ENCODE peak calls at places on chromosomes 4 and X, in nine cellular contexts. U is astrocyte of the spinal cord, A is ovary, X is kidney epithelial cell, Q is choroid plexus epithelial cell, O is epithelial cell of esophagus, S is AG04449, I is AG10803, Y is astrocyte of the cerebellum. K is an unnamed sample.

GRCh38 chr4:146975535-146975934 is 29.9 kb upstream of the TTC29 start:
- DNase-seq in U (no peak), A (no peak), X (no peak), Q (no peak), O (no peak), S (no peak), I (no peak), Y (no peak), K (no peak)

GRCh38 chr4:150297861-150298474 is 219.7 kb downstream of the DCLK2 start:
- DNase-seq in U (peak; percentile 79), A (no peak), X (no peak), Q (peak; percentile 87), O (peak; percentile 69), S (no peak), I (peak; percentile 66), Y (peak; percentile 70), K (no peak)

GRCh38 chrX:136176399-136176825 is 29.1 kb downstream of the FHL1 start:
- DNase-seq in U (peak; percentile 87), A (no peak), X (peak; percentile 64), Q (peak; percentile 95), O (peak; percentile 61), S (peak; percentile 68), I (peak; percentile 91), Y (peak; percentile 73), K (no peak)

GRCh38 chr4:10981611-10982010 is 297.0 kb upstream of the CLNK start:
- DNase-seq in U (no peak), A (no peak), X (no peak), Q (no peak), O (peak; percentile 41), S (no peak), I (no peak), Y (no peak), K (no peak)

GRCh38 chrX:1464282-1465131 is 11.8 kb upstream of the ASMTL start:
- DNase-seq in U (no peak), A (no peak), X (no peak), Q (no peak), O (no peak), S (no peak), I (no peak), Y (no peak), K (no peak)

GRCh38 chr4:38526412-38526811 is 137.6 kb upstream of the KLF3 start:
- DNase-seq in U (no peak), A (no peak), X (no peak), Q (no peak), O (no peak), S (no peak), I (no peak), Y (no peak), K (no peak)

GRCh38 chrX:133533249-133533648 is 118.0 kb upstream of the GPC4 start:
- DNase-seq in U (no peak), A (no peak), X (no peak), Q (no peak), O (no peak), S (no peak), I (no peak), Y (no peak), K (no peak)

GRCh38 chr4:151266542-151266941 is 10.4 kb upstream of the PRSS48 start:
- DNase-seq in U (peak; percentile 16), A (no peak), X (no peak), Q (peak; percentile 25), O (peak; percentile 33), S (peak; percentile 10), I (peak; percentile 11), Y (no peak), K (no peak)

GRCh38 chr4:146370841-146371240 is 150.9 kb downstream of the SLC10A7 start:
- DNase-seq in U (peak; percentile 16), A (no peak), X (peak; percentile 14), Q (peak; percentile 36), O (peak; percentile 22), S (no peak), I (no peak), Y (no peak), K (no peak)

GRCh38 chrX:47196098-47196497 is 2.5 kb downstream of the UBA1 start:
- DNase-seq in U (no peak), A (no peak), X (no peak), Q (no peak), O (no peak), S (no peak), I (no peak), Y (no peak), K (no peak)

GRCh38 chrX:47198687-47199080 is 5.1 kb downstream of the UBA1 start:
- DNase-seq in U (no peak), A (no peak), X (no peak), Q (no peak), O (no peak), S (no peak), I (no peak), Y (no peak), K (no peak)

GRCh38 chrX:47199286-47199685 is 5.7 kb downstream of the UBA1 start:
- DNase-seq in U (no peak), A (no peak), X (no peak), Q (no peak), O (no peak), S (no peak), I (no peak), Y (no peak), K (no peak)

GRCh38 chrX:47197526-47197925 is 3.9 kb downstream of the UBA1 start:
- DNase-seq in U (no peak), A (no peak), X (no peak), Q (no peak), O (no peak), S (no peak), I (no peak), Y (no peak), K (no peak)

DNA sequence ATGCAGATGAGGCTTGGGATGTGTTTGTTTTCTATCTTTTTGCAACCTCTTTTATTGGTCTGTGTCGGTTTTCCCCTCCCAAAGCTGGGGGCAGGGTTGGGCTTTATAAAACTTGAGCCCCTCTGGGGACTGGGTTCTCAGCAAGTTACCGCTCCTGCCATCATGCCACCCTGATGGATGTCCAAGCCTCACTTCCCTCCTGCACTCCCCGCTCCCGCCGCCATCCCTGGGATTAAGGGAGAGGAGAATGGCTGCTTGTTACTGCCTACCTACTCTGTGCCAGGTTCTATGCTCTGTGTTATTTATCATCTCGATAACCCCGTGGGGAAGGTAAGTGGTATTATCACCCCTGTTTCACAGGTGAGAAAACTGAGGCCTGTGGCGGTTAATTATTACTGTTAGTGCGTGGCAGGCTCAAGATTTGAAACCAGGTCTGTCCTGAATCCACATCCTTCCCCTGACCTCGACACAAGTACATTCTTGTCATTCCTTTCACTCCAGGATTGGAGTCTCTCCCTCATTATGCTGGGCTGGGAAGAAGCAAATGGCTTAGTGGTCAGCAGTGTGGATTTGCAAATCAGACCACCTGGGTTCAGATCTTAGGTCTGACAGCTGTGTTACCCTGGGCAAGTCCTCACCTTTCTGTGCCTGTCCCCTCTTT is 4.5 kb downstream of the UBA1 start:
- DNase-seq in U (peak; percentile 17), A (no peak), X (no peak), Q (peak; percentile 64), O (no peak), S (no peak), I (peak; percentile 68), Y (no peak), K (no peak)
- H3K4me3 ChIP-seq in U (no peak overlapping the region), A (no peak overlapping the region), X (no peak overlapping the region), Q (no peak overlapping the region), O (no peak overlapping the region), S (no peak overlapping the region), I (no peak overlapping the region), Y (no peak overlapping the region), K (no peak overlapping the region)

GRCh38 chrX:26851981-26852380 is 611.2 kb downstream of the PPP4R3C start:
- DNase-seq in U (peak; percentile 34), A (no peak), X (no peak), Q (peak; percentile 48), O (peak; percentile 38), S (no peak), I (no peak), Y (no peak), K (no peak)
- TF ChIP-seq CTCF in U (peak; percentile 36), A (no peak), X (peak; percentile 21), Q (peak; percentile 42), O (no peak), S (no peak), I (no peak), Y (no peak), K (no peak)

DNA sequence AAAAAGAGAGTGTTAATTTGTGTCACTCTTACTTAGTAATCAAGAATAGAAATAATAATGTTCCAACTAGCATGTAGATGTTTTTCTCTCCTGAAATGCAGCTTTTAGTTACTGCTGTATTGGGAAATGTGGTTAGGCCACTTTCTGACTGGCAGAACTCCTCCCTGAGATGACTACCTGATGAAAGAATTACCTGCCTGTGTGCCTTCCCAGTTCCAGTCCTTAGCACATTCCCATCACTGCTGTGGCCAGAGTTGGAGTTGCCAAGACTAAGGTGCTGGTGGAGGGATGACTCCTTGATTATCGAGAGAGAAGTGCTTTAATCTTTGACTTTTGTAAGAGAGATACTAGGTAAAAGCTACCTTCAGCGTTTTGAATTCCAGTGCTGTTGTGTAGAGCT is 9.5 kb downstream of the GAB1 start:
- DNase-seq in U (no peak), A (no peak), X (peak; percentile 45), Q (no peak), O (peak; percentile 97), S (no peak), I (no peak), Y (no peak), K (no peak)
- H3K4me3 ChIP-seq in U (no peak overlapping the region), A (no peak overlapping the region), X (no peak overlapping the region), Q (no peak overlapping the region), O (no peak overlapping the region), S (no peak overlapping the region), I (no peak overlapping the region), Y (no peak overlapping the region), K (no peak overlapping the region)

GRCh38 chr4:109801099-109801789 is 555 bp downstream of the CFI start:
- DNase-seq in U (peak; percentile 18), A (no peak), X (no peak), Q (peak; percentile 26), O (no peak), S (no peak), I (no peak), Y (no peak), K (no peak)

GRCh38 chr4:109801895-109802319 is at the start of gene CFI:
- DNase-seq in U (peak; percentile 86), A (no peak), X (no peak), Q (peak; percentile 93), O (peak; percentile 25), S (no peak), I (peak; percentile 67), Y (peak; percentile 91), K (peak; percentile 36)

GRCh38 chr4:109798866-109799265 is 2.9 kb downstream of the CFI start:
- DNase-seq in U (no peak), A (no peak), X (no peak), Q (no peak), O (no peak), S (no peak), I (no peak), Y (no peak), K (no peak)

GRCh38 chr4:109809657-109810056 is 5.9 kb upstream of the GAR1 start:
- DNase-seq in U (no peak), A (no peak), X (no peak), Q (no peak), O (no peak), S (no peak), I (no peak), Y (no peak), K (no peak)

DNA sequence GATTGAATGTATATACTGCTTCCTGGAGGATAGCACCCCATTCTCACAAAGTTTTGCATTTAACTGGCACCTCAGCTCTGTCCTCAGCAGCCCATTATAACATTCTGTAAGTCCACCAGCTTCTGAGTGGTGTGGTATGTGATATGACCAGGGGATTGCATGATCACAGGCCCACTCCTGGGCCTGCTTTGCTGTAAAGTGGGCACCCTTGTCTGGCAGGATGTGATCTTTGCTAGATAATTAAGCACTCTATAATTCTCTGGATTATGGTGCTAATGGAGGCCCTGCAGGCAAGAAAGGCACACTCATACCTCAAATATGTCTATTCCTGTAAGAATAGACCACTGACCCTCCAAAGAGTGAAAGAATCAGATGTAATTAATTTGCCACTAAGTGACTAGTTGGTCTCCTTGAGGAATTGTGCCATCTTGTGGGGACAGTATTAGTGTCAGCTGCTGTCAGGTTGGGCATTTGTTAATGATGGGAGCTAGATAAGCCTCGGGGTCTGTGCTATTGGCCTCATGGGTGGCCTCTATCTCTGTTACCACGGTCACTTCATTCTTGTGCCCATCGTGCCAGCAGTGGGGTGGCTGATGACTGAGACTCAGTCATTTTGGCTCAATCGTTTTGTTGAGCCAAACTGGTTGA is 2.2 kb upstream of the CFI start:
- DNase-seq in U (peak; percentile 62), A (no peak), X (no peak), Q (peak; percentile 79), O (peak; percentile 62), S (no peak), I (peak; percentile 45), Y (no peak), K (peak; percentile 31)
- TF ChIP-seq CTCF in U (peak; percentile 55), A (no peak), X (peak; percentile 57), Q (peak; percentile 55), O (peak; percentile 60), S (peak; percentile 28), I (peak; percentile 51), Y (peak; percentile 49), K (peak; percentile 39)

K was measured in HFF-Myc.